ENCODE peak calls at places on chromosomes 7 and 10, in ten cellular contexts. M is stimulated activated CD8-positive, alpha-beta memory T cell treated with anti-CD3 and anti-CD28 coated beads, Interleukin-15, amount 100 ng/mL, for 24 hours; V is astrocyte of the spinal cord; W is NCI-H1105; N is D341Med; Q is M059J; K is activated effector memory CD4-positive, alpha-beta T cell treated with anti-CD3 and anti-CD28 coated beads, Interleukin-2, amount 50 U/mL, for 16 hours; I is activated T-helper 1 cell treated with anti-CD3 and anti-CD28 coated beads, Interleukin-2, amount 50 U/mL, for 16 hours; B is activated naive CD4-positive, alpha-beta T cell treated with Interleukin-2 at 50 U/mL for 16 hours; Y is HEK293T. H is an unnamed sample.

GRCh38 chr7:37342665-37343471 is 105.8 kb downstream of the ELMO1 start:
- DNase-seq in M (no peak), V (no peak), W (no peak), N (no peak), Q (peak; percentile 59), K (peak; percentile 89), I (peak; percentile 59), B (peak; percentile 77), Y (no peak), H (no peak)

GRCh38 chr10:26430641-26431163 is 7.4 kb upstream of the APBB1IP start:
- DNase-seq in M (no peak), V (no peak), W (no peak), N (no peak), Q (peak; percentile 86), K (no peak), I (no peak), B (no peak), Y (no peak), H (no peak)

GRCh38 chr7:144820557-144820956 is 15.3 kb downstream of the TPK1 start:
- DNase-seq in M (no peak), V (no peak), W (no peak), N (no peak), Q (no peak), K (no peak), I (no peak), B (no peak), Y (no peak), H (no peak)

GRCh38 chr7:80826520-80827237 is 92.2 kb downstream of the SEMA3C start:
- DNase-seq in M (no peak), V (peak; percentile 86), W (no peak), N (no peak), Q (peak; percentile 93), K (no peak), I (no peak), B (no peak), Y (no peak), H (peak; percentile 94)

GRCh38 chr10:43218206-43218950 is 48.5 kb downstream of the RASGEF1A start:
- DNase-seq in M (no peak), V (peak; percentile 64), W (no peak), N (no peak), Q (peak; percentile 64), K (no peak), I (no peak), B (no peak), Y (no peak), H (peak; percentile 81)

GRCh38 chr7:118855290-118855689 is 630.8 kb downstream of the ANKRD7 start:
- DNase-seq in M (no peak), V (no peak), W (no peak), N (no peak), Q (no peak), K (no peak), I (no peak), B (no peak), Y (no peak), H (no peak)

GRCh38 chr7:11427686-11428273 is 404.2 kb downstream of the THSD7A start:
- DNase-seq in M (no peak), V (peak; percentile 76), W (peak; percentile 57), N (peak; percentile 37), Q (peak; percentile 70), K (no peak), I (no peak), B (no peak), Y (peak; percentile 45), H (peak; percentile 58)

GRCh38 chr7:157652161-157652953 is 315.6 kb downstream of the DNAJB6 start:
- DNase-seq in M (no peak), V (no peak), W (no peak), N (no peak), Q (no peak), K (no peak), I (no peak), B (no peak), Y (no peak), H (no peak)

GRCh38 chr7:118429141-118429540 is 204.6 kb downstream of the ANKRD7 start:
- DNase-seq in M (no peak), V (peak; percentile 1), W (no peak), N (no peak), Q (no peak), K (no peak), I (no peak), B (no peak), Y (no peak), H (no peak)

GRCh38 chr10:93859049-93859655 is 34.6 kb upstream of the SLC35G1 start:
- DNase-seq in M (no peak), V (peak; percentile 19), W (no peak), N (no peak), Q (no peak), K (no peak), I (no peak), B (no peak), Y (peak; percentile 20), H (no peak)

GRCh38 chr10:7306147-7306546 is 104.7 kb downstream of the SFMBT2 start:
- DNase-seq in M (no peak), V (no peak), W (no peak), N (no peak), Q (no peak), K (no peak), I (no peak), B (no peak), Y (no peak), H (no peak)

GRCh38 chr7:23981314-23981713 is 271.3 kb downstream of the STK31 start:
- DNase-seq in M (no peak), V (no peak), W (no peak), N (no peak), Q (peak; percentile 33), K (no peak), I (no peak), B (no peak), Y (no peak), H (no peak)

GRCh38 chr10:119350529-119351001 is 143.2 kb downstream of the GRK5 start:
- DNase-seq in M (no peak), V (peak; percentile 16), W (no peak), N (no peak), Q (no peak), K (no peak), I (no peak), B (no peak), Y (no peak), H (no peak)

GRCh38 chr7:29956477-29956836 is 33.1 kb downstream of the SCRN1 start:
- DNase-seq in M (no peak), V (no peak), W (no peak), N (no peak), Q (no peak), K (no peak), I (no peak), B (no peak), Y (no peak), H (no peak)

GRCh38 chr7:47786557-47787248 is 161.6 kb downstream of the PKD1L1 start:
- DNase-seq in M (no peak), V (peak; percentile 99), W (no peak), N (no peak), Q (peak; percentile 100), K (no peak), I (no peak), B (no peak), Y (peak; percentile 42), H (peak; percentile 98)

GRCh38 chr7:100173806-100174495 is 3.2 kb downstream of the GPC2 start:
- DNase-seq in M (no peak), V (no peak), W (no peak), N (no peak), Q (no peak), K (no peak), I (no peak), B (no peak), Y (no peak), H (no peak)

GRCh38 chr10:80473692-80474596 is 19.8 kb downstream of the TSPAN14 start:
- DNase-seq in M (no peak), V (peak; percentile 32), W (no peak), N (no peak), Q (no peak), K (peak; percentile 59), I (no peak), B (no peak), Y (no peak), H (no peak)

GRCh38 chr7:50664461-50664922 is 99.3 kb upstream of the DDC start:
- DNase-seq in M (no peak), V (peak; percentile 80), W (no peak), N (no peak), Q (peak; percentile 98), K (peak; percentile 69), I (no peak), B (peak; percentile 34), Y (no peak), H (peak; percentile 72)

GRCh38 chr7:140595468-140596147 is 45.0 kb downstream of the DENND2A start:
- DNase-seq in M (no peak), V (no peak), W (no peak), N (no peak), Q (no peak), K (no peak), I (no peak), B (no peak), Y (no peak), H (no peak)

GRCh38 chr10:42556931-42557330 is 81.4 kb downstream of the ZNF33B start:
- DNase-seq in M (no peak), V (no peak), W (no peak), N (no peak), Q (no peak), K (no peak), I (no peak), B (no peak), Y (no peak), H (no peak)

GRCh38 chr10:125424191-125424847 is 258.6 kb downstream of the TEX36 start:
- DNase-seq in M (no peak), V (no peak), W (no peak), N (no peak), Q (no peak), K (no peak), I (no peak), B (no peak), Y (no peak), H (no peak)

GRCh38 chr10:96280859-96281258 is 9.5 kb upstream of the BLNK start:
- DNase-seq in M (no peak), V (no peak), W (no peak), N (no peak), Q (no peak), K (no peak), I (no peak), B (no peak), Y (no peak), H (no peak)

GRCh38 chr7:151518105-151518780 is 1.5 kb downstream of the RHEB start:
- DNase-seq in M (no peak), V (peak; percentile 51), W (no peak), N (no peak), Q (peak; percentile 78), K (peak; percentile 85), I (peak; percentile 29), B (peak; percentile 65), Y (no peak), H (no peak)

GRCh38 chr7:112282476-112283188 is 76.1 kb downstream of the ZNF277 start:
- DNase-seq in M (no peak), V (no peak), W (no peak), N (no peak), Q (no peak), K (no peak), I (no peak), B (no peak), Y (no peak), H (no peak)

GRCh38 chr10:128875955-128876354 is 591.1 kb upstream of the MGMT start:
- DNase-seq in M (no peak), V (no peak), W (no peak), N (no peak), Q (no peak), K (no peak), I (no peak), B (no peak), Y (no peak), H (no peak)

GRCh38 chr7:35874881-35875280 is 74.0 kb downstream of the SEPTIN7 start:
- DNase-seq in M (no peak), V (peak; percentile 10), W (no peak), N (no peak), Q (no peak), K (no peak), I (no peak), B (no peak), Y (no peak), H (no peak)

GRCh38 chr7:92815412-92815811 is 21.0 kb downstream of the CDK6 start:
- DNase-seq in M (no peak), V (no peak), W (no peak), N (no peak), Q (no peak), K (no peak), I (no peak), B (no peak), Y (no peak), H (no peak)

GRCh38 chr10:48611133-48611532 is 6.3 kb upstream of the ARHGAP22 start:
- DNase-seq in M (no peak), V (no peak), W (no peak), N (peak; percentile 9), Q (no peak), K (no peak), I (no peak), B (no peak), Y (no peak), H (no peak)